ENCODE peak calls at places on chromosome 12, in eight cellular contexts. F, D, A, E, Z, J, C and I are unnamed samples.

GRCh38 chr12:58412466-58412865 is 471.1 kb downstream of the ATP23 start:
- DNase-seq in F (no peak), D (no peak), A (no peak), E (no peak), Z (no peak), J (no peak), C (no peak), I (peak; percentile 23)

GRCh38 chr12:2960996-2961616 is 1.9 kb downstream of the TEAD4 start:
- DNase-seq in F (no peak), D (no peak), A (no peak), E (no peak), Z (no peak), J (peak; percentile 18), C (no peak), I (no peak)

GRCh38 chr12:5417500-5417899 is 14.4 kb upstream of the NTF3 start:
- DNase-seq in F (no peak), D (no peak), A (no peak), E (no peak), Z (no peak), J (peak; percentile 67), C (no peak), I (no peak)

GRCh38 chr12:29104495-29104894 is 44.6 kb upstream of the FAR2 start:
- DNase-seq in F (no peak), D (no peak), A (peak; percentile 4), E (no peak), Z (no peak), J (no peak), C (no peak), I (no peak)

GRCh38 chr12:124699878-124700277 is 132.5 kb upstream of the NCOR2 start:
- DNase-seq in F (no peak), D (no peak), A (no peak), E (no peak), Z (no peak), J (no peak), C (no peak), I (no peak)

GRCh38 chr12:91422107-91422506 is 239.5 kb upstream of the DCN start:
- DNase-seq in F (no peak), D (no peak), A (no peak), E (no peak), Z (no peak), J (no peak), C (no peak), I (no peak)

GRCh38 chr12:108305520-108305919 is 33.6 kb downstream of the CMKLR1 start:
- DNase-seq in F (peak; percentile 43), D (no peak), A (peak; percentile 93), E (peak; percentile 20), Z (no peak), J (peak; percentile 71), C (peak; percentile 37), I (peak; percentile 42)

GRCh38 chr12:25327321-25327720 is 76.6 kb upstream of the KRAS start:
- DNase-seq in F (no peak), D (no peak), A (no peak), E (no peak), Z (no peak), J (no peak), C (no peak), I (no peak)

GRCh38 chr12:122457627-122458026 is 35.2 kb upstream of the CLIP1 start:
- DNase-seq in F (no peak), D (no peak), A (no peak), E (no peak), Z (no peak), J (no peak), C (no peak), I (no peak)

GRCh38 chr12:22874151-22874550 is 249.2 kb downstream of the ETNK1 start:
- DNase-seq in F (no peak), D (no peak), A (no peak), E (no peak), Z (no peak), J (no peak), C (no peak), I (no peak)

GRCh38 chr12:124509676-124510300 is 57.6 kb downstream of the NCOR2 start:
- DNase-seq in F (peak; percentile 51), D (peak; percentile 67), A (peak; percentile 73), E (no peak), Z (peak; percentile 42), J (peak; percentile 70), C (no peak), I (peak; percentile 96)

GRCh38 chr12:14948672-14949071 is 10.3 kb upstream of the ERP27 start:
- DNase-seq in F (no peak), D (no peak), A (peak; percentile 52), E (peak; percentile 62), Z (no peak), J (peak; percentile 89), C (peak; percentile 94), I (peak; percentile 78)

GRCh38 chr12:131077931-131078391 is 124.3 kb downstream of the ADGRD1 start:
- DNase-seq in F (no peak), D (no peak), A (no peak), E (no peak), Z (no peak), J (no peak), C (no peak), I (no peak)

GRCh38 chr12:13183621-13184020 is 12.9 kb upstream of the EMP1 start:
- DNase-seq in F (no peak), D (no peak), A (no peak), E (no peak), Z (no peak), J (peak; percentile 46), C (no peak), I (no peak)

GRCh38 chr12:53207042-53207441 is at the start of gene ITGB7:
- DNase-seq in F (no peak), D (no peak), A (no peak), E (peak; percentile 61), Z (no peak), J (no peak), C (no peak), I (no peak)

GRCh38 chr12:43255642-43256041 is 296.4 kb downstream of the ADAMTS20 start:
- DNase-seq in F (no peak), D (no peak), A (no peak), E (no peak), Z (no peak), J (no peak), C (no peak), I (no peak)

GRCh38 chr12:105670664-105671063 is 340.2 kb downstream of the C12orf75 start:
- DNase-seq in F (no peak), D (no peak), A (no peak), E (no peak), Z (no peak), J (no peak), C (no peak), I (no peak)

GRCh38 chr12:5139751-5140150 is 96.1 kb downstream of the KCNA5 start:
- DNase-seq in F (no peak), D (no peak), A (no peak), E (no peak), Z (no peak), J (no peak), C (no peak), I (no peak)

GRCh38 chr12:65988596-65988995 is 142.0 kb downstream of the LLPH start:
- DNase-seq in F (no peak), D (no peak), A (no peak), E (no peak), Z (no peak), J (no peak), C (no peak), I (no peak)

GRCh38 chr12:52193991-52194390 is 2.2 kb upstream of the KRT80 start:
- DNase-seq in F (no peak), D (no peak), A (no peak), E (no peak), Z (no peak), J (no peak), C (peak; percentile 20), I (peak; percentile 60)

GRCh38 chr12:7645395-7646177 is 20.1 kb downstream of the APOBEC1 start:
- DNase-seq in F (no peak), D (no peak), A (peak; percentile 9), E (peak; percentile 34), Z (no peak), J (peak; percentile 31), C (no peak), I (peak; percentile 20)

GRCh38 chr12:119704065-119704747 is 36.3 kb downstream of the PRKAB1 start:
- DNase-seq in F (no peak), D (no peak), A (peak; percentile 68), E (no peak), Z (no peak), J (peak; percentile 50), C (no peak), I (peak; percentile 29)

GRCh38 chr12:117134721-117135120 is 35.5 kb upstream of the TESC start:
- DNase-seq in F (no peak), D (no peak), A (no peak), E (no peak), Z (no peak), J (no peak), C (no peak), I (no peak)

GRCh38 chr12:20415641-20416040 is 47.3 kb downstream of the PDE3A start:
- DNase-seq in F (no peak), D (no peak), A (no peak), E (no peak), Z (no peak), J (no peak), C (no peak), I (no peak)

GRCh38 chr12:67202344-67203012 is 66.7 kb upstream of the CAND1 start:
- DNase-seq in F (no peak), D (no peak), A (no peak), E (no peak), Z (no peak), J (no peak), C (no peak), I (no peak)

GRCh38 chr12:20946732-20947131 is 136.2 kb downstream of the SLCO1B3 start:
- DNase-seq in F (no peak), D (no peak), A (no peak), E (no peak), Z (no peak), J (no peak), C (no peak), I (no peak)

GRCh38 chr12:84599539-84599938 is 313.1 kb downstream of the SLC6A15 start:
- DNase-seq in F (no peak), D (no peak), A (peak; percentile 48), E (no peak), Z (no peak), J (no peak), C (no peak), I (peak; percentile 18)

GRCh38 chr12:109450980-109451379 is 26.1 kb downstream of the KCTD10 start:
- DNase-seq in F (no peak), D (no peak), A (no peak), E (no peak), Z (no peak), J (no peak), C (no peak), I (no peak)

GRCh38 chr12:77861317-77861716 is 30.6 kb downstream of the NAV3 start:
- DNase-seq in F (no peak), D (no peak), A (no peak), E (no peak), Z (no peak), J (no peak), C (no peak), I (no peak)

GRCh38 chr12:63949902-63950301 is 105.4 kb downstream of the SRGAP1 start:
- DNase-seq in F (no peak), D (peak; percentile 20), A (no peak), E (no peak), Z (no peak), J (peak; percentile 31), C (no peak), I (peak; percentile 16)

GRCh38 chr12:32012249-32012785 is 53.1 kb downstream of the RESF1 start:
- DNase-seq in F (no peak), D (no peak), A (no peak), E (no peak), Z (no peak), J (no peak), C (no peak), I (no peak)

GRCh38 chr12:88793091-88793490 is 212.8 kb upstream of the KITLG start:
- DNase-seq in F (no peak), D (no peak), A (peak; percentile 16), E (no peak), Z (no peak), J (peak; percentile 75), C (no peak), I (peak; percentile 22)

GRCh38 chr12:122099856-122100255 is 21.3 kb downstream of the MLXIP start:
- DNase-seq in F (no peak), D (no peak), A (no peak), E (no peak), Z (no peak), J (no peak), C (no peak), I (no peak)

GRCh38 chr12:127304751-127305725 is 961.9 kb upstream of the TMEM132C start:
- DNase-seq in F (no peak), D (no peak), A (no peak), E (no peak), Z (no peak), J (no peak), C (no peak), I (no peak)